ENCODE peak calls at places on chromosome 6, in four cellular contexts. S, Z, E and P are unnamed samples.

GRCh38 chr6:67141012-67141411 is 1434.0 kb upstream of the EYS start:
- DNase-seq in E (no peak), S (no peak), Z (no peak), P (no peak)

GRCh38 chr6:42564496-42564890 is 664 bp downstream of the UBR2 start:
- DNase-seq in Z (no peak), E (no peak), S (peak; percentile 53), P (no peak)

GRCh38 chr6:106574729-106575458 is 54.4 kb downstream of the RTN4IP1 start:
- DNase-seq in S (no peak), E (peak; percentile 81), Z (peak; percentile 78), P (peak; percentile 69)

GRCh38 chr6:13488015-13488895 is 855 bp upstream of the GFOD1 start:
- DNase-seq in S (no peak), Z (peak; percentile 56), E (no peak), P (peak; percentile 55)

GRCh38 chr6:106154326-106154725 is 68.2 kb downstream of the PRDM1 start:
- DNase-seq in Z (no peak), E (no peak), S (no peak), P (no peak)

GRCh38 chr6:128570439-128571063 is 50.2 kb upstream of the PTPRK start:
- DNase-seq in E (peak; percentile 29), S (no peak), Z (no peak), P (no peak)

GRCh38 chr6:15885624-15886023 is 222.8 kb upstream of the DTNBP1 start:
- DNase-seq in Z (no peak), S (no peak), E (no peak), P (no peak)

GRCh38 chr6:166244353-166245045 is 63.7 kb downstream of the PRR18 start:
- DNase-seq in Z (no peak), S (peak; percentile 74), E (no peak), P (no peak)

GRCh38 chr6:139313784-139314545 is 22.2 kb upstream of the TXLNB start:
- DNase-seq in E (no peak), Z (no peak), S (no peak), P (no peak)

GRCh38 chr6:30769853-30770160 is 25.5 kb upstream of the IER3 start:
- DNase-seq in E (no peak), Z (no peak), S (no peak), P (no peak)

GRCh38 chr6:70758883-70759282 is 91.2 kb downstream of the SMAP1 start:
- DNase-seq in S (no peak), E (no peak), Z (no peak), P (no peak)

GRCh38 chr6:43874814-43875590 is 105.0 kb downstream of the VEGFA start:
- DNase-seq in E (no peak), S (no peak), Z (no peak), P (no peak)

GRCh38 chr6:125611573-125612399 is 137.6 kb upstream of the HEY2 start:
- DNase-seq in E (peak; percentile 75), Z (peak; percentile 10), S (no peak), P (peak; percentile 72)

GRCh38 chr6:6004147-6004995 is 2.4 kb downstream of the NRN1 start:
- DNase-seq in E (peak; percentile 44), Z (no peak), S (no peak), P (no peak)

GRCh38 chr6:116382587-116382986 is 11.8 kb downstream of the DSE start:
- DNase-seq in E (no peak), Z (no peak), S (no peak), P (no peak)
- H3K4me3 ChIP-seq in E (no peak overlapping the region), Z (no peak overlapping the region), S (no peak overlapping the region), P (no peak overlapping the region)

GRCh38 chr6:164106345-164106769 is 691.8 kb downstream of the QKI start:
- DNase-seq in S (no peak), Z (no peak), E (peak; percentile 48), P (peak; percentile 40)
- TF ChIP-seq CTCF in S (peak; percentile 26), Z (peak; percentile 40), E (peak; percentile 74), P (peak; percentile 50)

GRCh38 chr6:116403205-116403604 is 32.5 kb downstream of the DSE start:
- DNase-seq in E (no peak), S (no peak), Z (no peak), P (no peak)

GRCh38 chr6:116404706-116405105 is 34.0 kb downstream of the DSE start:
- DNase-seq in E (peak; percentile 41), S (no peak), Z (peak; percentile 50), P (peak; percentile 58)

GRCh38 chr6:116405147-116405546 is 34.4 kb downstream of the DSE start:
- DNase-seq in Z (peak; percentile 83), E (peak; percentile 77), S (no peak), P (peak; percentile 26)

GRCh38 chr6:116406678-116407345 is 36.1 kb downstream of the DSE start:
- DNase-seq in E (peak; percentile 81), Z (peak; percentile 47), S (no peak), P (peak; percentile 44)

GRCh38 chr6:116405663-116406329 is 35.0 kb downstream of the DSE start:
- DNase-seq in S (no peak), E (peak; percentile 77), Z (peak; percentile 31), P (peak; percentile 29)
- H3K4me3 ChIP-seq in S (no peak overlapping the region), E (no peak overlapping the region), Z (peak overlapping the region; percentile 18), P (no peak overlapping the region)

DNA sequence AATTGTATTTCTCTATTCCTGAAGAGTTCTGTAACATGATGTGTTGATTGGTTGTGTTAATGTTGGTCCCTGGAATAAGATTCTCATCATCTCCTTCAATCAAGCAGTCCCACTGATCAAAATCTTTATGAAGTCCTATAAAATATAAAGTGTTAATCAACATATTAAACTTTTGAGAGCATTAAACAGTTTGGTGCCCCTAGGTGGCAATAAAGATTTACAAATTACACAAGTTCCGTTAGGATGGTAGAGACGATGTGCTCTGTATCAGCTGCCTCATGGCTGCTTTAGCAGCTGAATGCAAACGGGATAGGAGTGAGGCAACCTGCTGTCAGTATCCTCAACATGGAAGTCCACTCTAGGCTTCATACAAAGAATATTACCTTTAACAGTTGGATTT is 16.9 kb downstream of the TDRD6 start:
- DNase-seq in S (no peak), E (peak; percentile 31), Z (peak; percentile 5), P (peak; percentile 57)
- TF ChIP-seq CTCF in S (peak; percentile 14), E (peak; percentile 12), Z (no peak), P (no peak)